ENCODE peak calls at places on chromosomes 12 and 14, in six cellular contexts. E, R, O, K, D and P are unnamed samples. For H3K4me1, the result is how much of the 10 kb centered on the place peaks cover.

GRCh38 chr12:124305776-124306685 is 11.1 kb downstream of the RFLNA start:
- DNase-seq in D (no peak), O (no peak), E (no peak), R (no peak), K (no peak), P (no peak)

GRCh38 chr12:88578821-88579518 is 1.3 kb downstream of the KITLG start:
- DNase-seq in K (no peak), D (peak), R (no peak), E (peak), O (peak), P (peak)

GRCh38 chr12:70031046-70031445 is 206.0 kb downstream of the MYRFL start:
- DNase-seq in D (no peak), E (no peak), R (no peak), O (no peak), K (no peak), P (peak)

GRCh38 chr12:109737631-109738030 is 24.0 kb downstream of the FAM222A start:
- DNase-seq in K (no peak), D (no peak), R (no peak), O (no peak), E (no peak), P (no peak)

GRCh38 chr14:86038401-86038985 is 508.5 kb downstream of the FLRT2 start:
- DNase-seq in O (peak), E (peak), R (peak), D (peak), K (no peak), P (peak)

GRCh38 chr14:50501642-50502041 is 30.7 kb downstream of the MAP4K5 start:
- DNase-seq in D (peak), E (peak), R (no peak), K (no peak), O (no peak), P (no peak)

GRCh38 chr14:104305511-104306449 is 167.4 kb downstream of the KIF26A start:
- DNase-seq in O (no peak), E (no peak), R (no peak), D (no peak), K (no peak), P (no peak)

GRCh38 chr14:103088921-103089320 is 4.9 kb downstream of the LBHD2 start:
- DNase-seq in O (no peak), R (no peak), E (no peak), K (no peak), D (no peak), P (no peak)

DNA sequence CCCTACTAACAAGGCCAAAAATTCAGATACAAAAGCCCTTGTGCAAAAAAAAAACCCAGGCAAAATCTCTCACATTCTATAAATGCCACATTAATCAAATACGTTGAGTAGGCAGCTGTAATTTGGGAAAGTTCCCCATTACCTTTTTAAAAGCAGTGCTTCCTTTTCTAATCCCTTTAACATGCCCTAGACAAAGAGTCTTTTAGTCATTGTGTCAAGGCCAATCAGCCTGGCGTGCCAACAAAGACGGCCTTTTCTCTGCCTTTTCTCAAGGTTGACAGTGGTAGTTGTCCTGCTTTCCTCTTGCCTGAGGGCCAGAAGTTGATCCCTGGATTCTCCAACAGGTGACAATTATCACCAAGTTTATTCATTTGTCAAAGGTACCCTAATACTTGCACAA is 62.5 kb upstream of the METAP2 start:
- DNase-seq in E (no peak), K (no peak), D (no peak), O (no peak), R (no peak), P (no peak)
- H2AFZ ChIP-seq in E (no peak), K (no peak), D (no peak), O (no peak), R (no peak), P (peak)

GRCh38 chr14:37587438-37587837 is 7.6 kb downstream of the FOXA1 start:
- DNase-seq in E (peak), R (no peak), K (no peak), O (no peak), D (no peak), P (no peak)

GRCh38 chr14:37586783-37587428 is 8.1 kb downstream of the FOXA1 start:
- DNase-seq in D (peak), O (no peak), K (no peak), E (no peak), R (no peak), P (no peak)

GRCh38 chr14:37584211-37585100 is 10.6 kb downstream of the FOXA1 start:
- DNase-seq in D (no peak), R (no peak), E (no peak), K (no peak), O (no peak), P (peak)

GRCh38 chr14:37585101-37585479 is 10.0 kb downstream of the FOXA1 start:
- DNase-seq in R (no peak), K (no peak), D (no peak), O (peak), E (no peak), P (peak)

DNA sequence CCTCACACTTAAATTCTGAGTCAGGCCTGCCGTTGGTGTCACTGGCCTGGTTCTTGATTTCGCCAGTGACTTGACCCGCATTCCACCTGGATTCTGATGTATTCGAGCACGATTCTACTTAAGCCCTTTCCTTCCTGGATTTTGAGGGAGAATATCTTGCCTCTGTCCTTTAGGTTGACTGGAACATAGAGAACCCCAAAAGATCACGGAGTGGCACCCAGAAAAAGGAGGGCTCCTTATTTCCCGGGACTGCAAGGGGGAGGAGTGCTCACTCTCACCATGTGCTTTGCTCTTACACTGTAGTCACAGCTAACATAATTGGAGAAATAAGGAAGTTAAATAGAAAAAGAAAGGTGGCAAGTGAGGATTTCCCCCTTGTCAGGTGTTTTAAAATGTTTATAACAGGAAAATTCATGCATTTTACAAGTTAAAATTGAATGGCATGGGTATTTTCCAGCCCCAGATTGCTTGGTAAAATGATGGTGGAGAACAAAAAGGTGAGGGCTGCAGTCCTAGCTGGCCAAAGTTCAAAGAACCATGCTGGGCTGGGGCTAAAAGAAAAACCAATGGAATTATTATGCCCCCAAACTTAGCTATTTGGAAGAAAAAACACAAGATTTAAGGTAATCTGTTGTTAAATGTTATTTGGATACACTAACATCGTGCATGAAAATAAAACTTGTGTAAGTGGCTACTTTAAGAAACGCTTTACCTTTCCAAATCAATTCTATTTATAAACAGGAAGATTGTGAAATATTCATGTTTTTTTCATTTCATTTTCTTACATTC is 8.9 kb downstream of the FOXA1 start:
- DNase-seq in D (peak), O (peak), K (no peak), E (no peak), R (no peak), P (peak)
- H3K4me1 ChIP-seq in D (under half), O (under half), K (under half), E (under half), R (under half), P (half or more)

GRCh38 chr12:49828143-49829091 is at the start of gene NCKAP5L:
- DNase-seq in D (peak), R (peak), E (peak), K (peak), O (peak), P (peak)
- H2AFZ ChIP-seq in D (peak), R (peak), E (peak), K (peak), O (peak), P (peak)

DNA sequence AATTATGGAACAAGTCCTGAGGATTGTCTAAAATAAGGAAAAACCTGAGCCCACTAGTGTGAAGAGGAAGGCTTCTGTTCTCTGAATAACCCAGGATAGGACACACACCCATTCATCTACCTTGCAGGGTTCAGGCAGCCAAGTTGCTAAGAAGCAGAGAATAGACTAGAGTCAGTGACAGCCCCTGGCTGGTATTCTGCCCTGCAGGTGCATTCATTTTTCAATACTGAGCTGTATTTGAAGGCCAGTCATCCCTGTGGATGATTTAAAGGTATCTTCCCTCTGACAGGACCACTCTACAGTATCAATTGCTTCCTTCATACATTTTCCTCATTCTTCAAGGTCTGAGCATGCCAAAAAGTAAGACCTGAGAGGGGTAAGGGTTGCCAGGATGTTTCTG is 22.9 kb downstream of the WNT5B start:
- DNase-seq in E (no peak), K (no peak), R (no peak), D (no peak), O (no peak), P (no peak)
- H3K4me1 ChIP-seq in E (under half), K (under half), R (under half), D (under half), O (under half), P (under half)

GRCh38 chr12:114528766-114529165 is 122.8 kb upstream of the TBX5 start:
- DNase-seq in O (no peak), E (no peak), R (no peak), K (no peak), D (no peak), P (no peak)
- H2AFZ ChIP-seq in O (no peak), E (no peak), R (no peak), K (no peak), D (no peak), P (no peak)

GRCh38 chr12:113449299-113449698 is 22.4 kb downstream of the LHX5 start:
- DNase-seq in O (no peak), E (no peak), D (no peak), K (no peak), R (no peak), P (no peak)
- H3K4me1 ChIP-seq in O (under half), E (under half), D (under half), K (under half), R (under half), P (under half)